ENCODE peak calls at places on chromosome X, in ten cellular contexts. R is NCI-H146; P is brain pericyte; V is A549; B is pons; L is IMR-90; M is EL; T is stimulated activated CD4-positive, alpha-beta T cell treated with anti-CD3 and anti-CD28 coated beads, Interleukin-4, amount 100 ng/mL, for 48 hours; I is CD4-positive, alpha-beta T cell; D is right lobe of liver. K is an unnamed sample.

GRCh38 chrX:96373047-96373355 is 311.6 kb upstream of the DIAPH2 start:
- DNase-seq in R (no peak), P (no peak), V (no peak), B (no peak), L (no peak), M (no peak), T (no peak), I (no peak), D (no peak), K (no peak)

GRCh38 chrX:46330981-46331380 is 214.2 kb downstream of the ZNF674 start:
- DNase-seq in R (no peak), P (no peak), V (no peak), B (no peak), L (no peak), M (no peak), T (no peak), I (no peak), D (no peak), K (no peak)

GRCh38 chrX:110055616-110056015 is 52.7 kb downstream of the TMEM164 start:
- DNase-seq in R (no peak), P (no peak), V (no peak), B (no peak), L (peak), M (peak), T (no peak), I (no peak), D (no peak), K (no peak)

GRCh38 chrX:12954376-12954775 is 20.5 kb upstream of the TMSB4X start:
- DNase-seq in R (no peak), P (no peak), V (no peak), B (no peak), L (no peak), M (no peak), T (no peak), I (no peak), D (no peak), K (no peak)

GRCh38 chrX:111145878-111146277 is 49.9 kb downstream of the PAK3 start:
- DNase-seq in R (no peak), P (no peak), V (no peak), B (no peak), L (no peak), M (no peak), T (no peak), I (no peak), D (no peak), K (no peak)

GRCh38 chrX:53093748-53094583 is at the start of gene KANTR:
- DNase-seq in R (peak), P (peak), V (peak), B (peak), L (peak), M (peak), T (peak), I (peak), D (peak), K (peak)

GRCh38 chrX:107826286-107827136 is 845 bp downstream of the MID2 start:
- DNase-seq in R (peak), P (no peak), V (peak), B (no peak), L (peak), M (peak), T (peak), I (peak), D (peak), K (no peak)

GRCh38 chrX:53263597-53264094 is 17.7 kb downstream of the IQSEC2 start:
- DNase-seq in R (no peak), P (no peak), V (peak), B (no peak), L (peak), M (peak), T (no peak), I (no peak), D (no peak), K (no peak)

GRCh38 chrX:44748014-44748413 is 95.8 kb upstream of the DUSP21 start:
- DNase-seq in R (no peak), P (no peak), V (no peak), B (no peak), L (no peak), M (peak), T (no peak), I (no peak), D (no peak), K (peak)

GRCh38 chrX:150504399-150505186 is 63.8 kb upstream of the MTM1 start:
- DNase-seq in R (no peak), P (no peak), V (no peak), B (peak), L (peak), M (peak), T (no peak), I (no peak), D (no peak), K (no peak)

GRCh38 chrX:22968494-22968893 is 31.3 kb upstream of the DDX53 start:
- DNase-seq in R (no peak), P (no peak), V (no peak), B (no peak), L (no peak), M (no peak), T (no peak), I (no peak), D (no peak), K (no peak)

GRCh38 chrX:124217289-124218251 is 114.9 kb upstream of the TEX13D start:
- DNase-seq in R (peak), P (no peak), V (no peak), B (peak), L (no peak), M (peak), T (peak), I (peak), D (no peak), K (peak)

GRCh38 chrX:113473418-113473817 is 632.8 kb upstream of the AMOT start:
- DNase-seq in R (no peak), P (no peak), V (no peak), B (no peak), L (no peak), M (no peak), T (no peak), I (no peak), D (no peak), K (no peak)

GRCh38 chrX:88613338-88613737 is 133.7 kb upstream of the CPXCR1 start:
- DNase-seq in R (no peak), P (no peak), V (no peak), B (peak), L (no peak), M (no peak), T (no peak), I (no peak), D (no peak), K (peak)

GRCh38 chrX:16458208-16458607 is 191.8 kb upstream of the S100G start:
- DNase-seq in R (no peak), P (no peak), V (no peak), B (no peak), L (no peak), M (no peak), T (no peak), I (no peak), D (no peak), K (no peak)

GRCh38 chrX:23694606-23695005 is 27.3 kb downstream of the PRDX4 start:
- DNase-seq in R (peak), P (no peak), V (peak), B (peak), L (peak), M (peak), T (peak), I (peak), D (peak), K (peak)

GRCh38 chrX:24242649-24243556 is 71.0 kb downstream of the SUPT20HL2 start:
- DNase-seq in R (no peak), P (peak), V (no peak), B (peak), L (peak), M (peak), T (no peak), I (no peak), D (no peak), K (peak)

GRCh38 chrX:131322646-131323045 is 33.5 kb upstream of the IGSF1 start:
- DNase-seq in R (no peak), P (no peak), V (no peak), B (no peak), L (no peak), M (no peak), T (no peak), I (no peak), D (no peak), K (no peak)

GRCh38 chrX:48461830-48462229 is 8.2 kb downstream of the SLC38A5 start:
- DNase-seq in R (no peak), P (no peak), V (no peak), B (no peak), L (peak), M (no peak), T (no peak), I (no peak), D (peak), K (no peak)

GRCh38 chrX:23334871-23335599 is 386 bp downstream of the PTCHD1 start:
- DNase-seq in R (peak), P (no peak), V (no peak), B (no peak), L (no peak), M (no peak), T (no peak), I (no peak), D (peak), K (no peak)

GRCh38 chrX:145506225-145506624 is 258.9 kb downstream of the SPANXN1 start:
- DNase-seq in R (no peak), P (no peak), V (no peak), B (no peak), L (no peak), M (no peak), T (no peak), I (no peak), D (no peak), K (peak)

GRCh38 chrX:47621851-47622250 is 2.2 kb upstream of the SYN1 start:
- DNase-seq in R (no peak), P (no peak), V (no peak), B (no peak), L (no peak), M (no peak), T (no peak), I (no peak), D (no peak), K (no peak)

GRCh38 chrX:79266702-79267101 is 100.4 kb downstream of the ITM2A start:
- DNase-seq in R (no peak), P (no peak), V (no peak), B (no peak), L (no peak), M (no peak), T (no peak), I (no peak), D (no peak), K (no peak)

GRCh38 chrX:154064637-154065435 is 32.7 kb downstream of the MECP2 start:
- DNase-seq in R (no peak), P (no peak), V (no peak), B (no peak), L (no peak), M (no peak), T (no peak), I (no peak), D (no peak), K (no peak)

GRCh38 chrX:154815274-154815818 is 10.1 kb upstream of the MPP1 start:
- DNase-seq in R (no peak), P (no peak), V (no peak), B (no peak), L (peak), M (peak), T (no peak), I (no peak), D (no peak), K (no peak)

GRCh38 chrX:23783569-23784486 is 855 bp downstream of the SAT1 start:
- DNase-seq in R (no peak), P (no peak), V (no peak), B (no peak), L (no peak), M (no peak), T (no peak), I (no peak), D (no peak), K (no peak)

GRCh38 chrX:154002215-154002719 is 17.4 kb downstream of the IRAK1 start:
- DNase-seq in R (peak), P (no peak), V (no peak), B (peak), L (peak), M (peak), T (no peak), I (no peak), D (no peak), K (no peak)

K was measured in foreskin melanocyte.